ENCODE peak calls at places on chromosome 22, in ten cellular contexts. One of them, this sample, is unnamed.

GRCh38 chr22:23257889-23258825 is 77.8 kb downstream of the BCR start:
- DNase-seq in NCI-H1092 treated with DMSO at 0.1 percent for 48 hours: no peak
- DNase-seq in activated CD4-positive, alpha-beta T cell treated with anti-CD3 and anti-CD28 coated beads for 4 hours: no peak
- DNase-seq in NCI-H774: no peak
- DNase-seq in AML-193: no peak
- DNase-seq in NCI-H460: no peak
- DNase-seq in GM10248: no peak
- DNase-seq in adrenal gland: no peak
- DNase-seq in globus pallidus: no peak
- DNase-seq in T-helper 1 cell: no peak
- DNase-seq in this sample: no peak

GRCh38 chr22:23182289-23183106 is 2.2 kb downstream of the BCR start:
- DNase-seq in T-helper 1 cell: no peak
- DNase-seq in NCI-H460: no peak
- DNase-seq in adrenal gland: peak
- DNase-seq in NCI-H774: no peak
- DNase-seq in AML-193: no peak
- DNase-seq in NCI-H1092 treated with DMSO at 0.1 percent for 48 hours: peak
- DNase-seq in activated CD4-positive, alpha-beta T cell treated with anti-CD3 and anti-CD28 coated beads for 4 hours: peak
- DNase-seq in GM10248: no peak
- DNase-seq in globus pallidus: no peak
- DNase-seq in this sample: no peak

GRCh38 chr22:38311331-38311635 is 6.0 kb downstream of the CSNK1E start:
- DNase-seq in adrenal gland: no peak
- DNase-seq in NCI-H1092 treated with DMSO at 0.1 percent for 48 hours: no peak
- DNase-seq in T-helper 1 cell: no peak
- DNase-seq in AML-193: no peak
- DNase-seq in globus pallidus: no peak
- DNase-seq in NCI-H774: no peak
- DNase-seq in GM10248: no peak
- DNase-seq in NCI-H460: no peak
- DNase-seq in activated CD4-positive, alpha-beta T cell treated with anti-CD3 and anti-CD28 coated beads for 4 hours: no peak
- DNase-seq in this sample: no peak

GRCh38 chr22:43230571-43230970 is 43.6 kb upstream of the TTLL12 start:
- DNase-seq in activated CD4-positive, alpha-beta T cell treated with anti-CD3 and anti-CD28 coated beads for 4 hours: no peak
- DNase-seq in NCI-H774: no peak
- DNase-seq in GM10248: no peak
- DNase-seq in NCI-H1092 treated with DMSO at 0.1 percent for 48 hours: no peak
- DNase-seq in AML-193: no peak
- DNase-seq in globus pallidus: no peak
- DNase-seq in adrenal gland: no peak
- DNase-seq in T-helper 1 cell: no peak
- DNase-seq in NCI-H460: no peak
- DNase-seq in this sample: no peak

GRCh38 chr22:19734837-19735382 is 11.6 kb downstream of the GP1BB start:
- DNase-seq in AML-193: no peak
- DNase-seq in adrenal gland: no peak
- DNase-seq in NCI-H1092 treated with DMSO at 0.1 percent for 48 hours: no peak
- DNase-seq in GM10248: no peak
- DNase-seq in globus pallidus: no peak
- DNase-seq in NCI-H774: no peak
- DNase-seq in NCI-H460: no peak
- DNase-seq in activated CD4-positive, alpha-beta T cell treated with anti-CD3 and anti-CD28 coated beads for 4 hours: no peak
- DNase-seq in T-helper 1 cell: no peak
- DNase-seq in this sample: no peak

GRCh38 chr22:28826921-28827320 is 26.6 kb upstream of the XBP1 start:
- DNase-seq in NCI-H460: no peak
- DNase-seq in adrenal gland: no peak
- DNase-seq in NCI-H1092 treated with DMSO at 0.1 percent for 48 hours: no peak
- DNase-seq in NCI-H774: no peak
- DNase-seq in globus pallidus: no peak
- DNase-seq in activated CD4-positive, alpha-beta T cell treated with anti-CD3 and anti-CD28 coated beads for 4 hours: no peak
- DNase-seq in GM10248: no peak
- DNase-seq in T-helper 1 cell: no peak
- DNase-seq in AML-193: peak
- DNase-seq in this sample: no peak

GRCh38 chr22:25966448-25966913 is 202.8 kb upstream of the SEZ6L start:
- DNase-seq in AML-193: no peak
- DNase-seq in activated CD4-positive, alpha-beta T cell treated with anti-CD3 and anti-CD28 coated beads for 4 hours: no peak
- DNase-seq in T-helper 1 cell: no peak
- DNase-seq in adrenal gland: no peak
- DNase-seq in NCI-H1092 treated with DMSO at 0.1 percent for 48 hours: peak
- DNase-seq in GM10248: no peak
- DNase-seq in NCI-H460: no peak
- DNase-seq in NCI-H774: no peak
- DNase-seq in globus pallidus: no peak
- DNase-seq in this sample: no peak

GRCh38 chr22:38706101-38706884 is 549 bp downstream of the GTPBP1 start:
- DNase-seq in adrenal gland: peak
- DNase-seq in NCI-H774: no peak
- DNase-seq in NCI-H1092 treated with DMSO at 0.1 percent for 48 hours: peak
- DNase-seq in AML-193: no peak
- DNase-seq in T-helper 1 cell: no peak
- DNase-seq in GM10248: no peak
- DNase-seq in activated CD4-positive, alpha-beta T cell treated with anti-CD3 and anti-CD28 coated beads for 4 hours: peak
- DNase-seq in NCI-H460: no peak
- DNase-seq in globus pallidus: no peak
- DNase-seq in this sample: peak

GRCh38 chr22:36224245-36224644 is 15.1 kb downstream of the APOL2 start:
- DNase-seq in globus pallidus: no peak
- DNase-seq in NCI-H774: no peak
- DNase-seq in T-helper 1 cell: no peak
- DNase-seq in GM10248: no peak
- DNase-seq in NCI-H1092 treated with DMSO at 0.1 percent for 48 hours: no peak
- DNase-seq in AML-193: no peak
- DNase-seq in adrenal gland: no peak
- DNase-seq in NCI-H460: no peak
- DNase-seq in activated CD4-positive, alpha-beta T cell treated with anti-CD3 and anti-CD28 coated beads for 4 hours: no peak
- DNase-seq in this sample: no peak

GRCh38 chr22:20583471-20583922 is 76.1 kb downstream of the MED15 start:
- DNase-seq in AML-193: peak
- DNase-seq in GM10248: no peak
- DNase-seq in activated CD4-positive, alpha-beta T cell treated with anti-CD3 and anti-CD28 coated beads for 4 hours: no peak
- DNase-seq in T-helper 1 cell: no peak
- DNase-seq in globus pallidus: peak
- DNase-seq in NCI-H1092 treated with DMSO at 0.1 percent for 48 hours: no peak
- DNase-seq in NCI-H774: no peak
- DNase-seq in adrenal gland: peak
- DNase-seq in NCI-H460: no peak
- DNase-seq in this sample: no peak

GRCh38 chr22:46964773-46965550 is 202.5 kb downstream of the TBC1D22A start:
- DNase-seq in activated CD4-positive, alpha-beta T cell treated with anti-CD3 and anti-CD28 coated beads for 4 hours: no peak
- DNase-seq in GM10248: no peak
- DNase-seq in NCI-H774: no peak
- DNase-seq in adrenal gland: no peak
- DNase-seq in T-helper 1 cell: no peak
- DNase-seq in NCI-H1092 treated with DMSO at 0.1 percent for 48 hours: no peak
- DNase-seq in NCI-H460: no peak
- DNase-seq in globus pallidus: no peak
- DNase-seq in AML-193: no peak
- DNase-seq in this sample: no peak

GRCh38 chr22:44342347-44342956 is 29.7 kb upstream of the SHISAL1 start:
- DNase-seq in T-helper 1 cell: no peak
- DNase-seq in NCI-H460: no peak
- DNase-seq in NCI-H1092 treated with DMSO at 0.1 percent for 48 hours: no peak
- DNase-seq in globus pallidus: no peak
- DNase-seq in adrenal gland: no peak
- DNase-seq in GM10248: no peak
- DNase-seq in AML-193: no peak
- DNase-seq in activated CD4-positive, alpha-beta T cell treated with anti-CD3 and anti-CD28 coated beads for 4 hours: no peak
- DNase-seq in NCI-H774: no peak
- DNase-seq in this sample: no peak

GRCh38 chr22:33605686-33606085 is 314.6 kb downstream of the LARGE1 start:
- DNase-seq in AML-193: no peak
- DNase-seq in NCI-H774: no peak
- DNase-seq in NCI-H460: no peak
- DNase-seq in adrenal gland: no peak
- DNase-seq in activated CD4-positive, alpha-beta T cell treated with anti-CD3 and anti-CD28 coated beads for 4 hours: no peak
- DNase-seq in T-helper 1 cell: no peak
- DNase-seq in GM10248: no peak
- DNase-seq in globus pallidus: no peak
- DNase-seq in NCI-H1092 treated with DMSO at 0.1 percent for 48 hours: no peak
- DNase-seq in this sample: no peak

GRCh38 chr22:36194971-36195370 is 6.6 kb downstream of the APOL4 start:
- DNase-seq in adrenal gland: peak
- DNase-seq in AML-193: peak
- DNase-seq in T-helper 1 cell: no peak
- DNase-seq in GM10248: peak
- DNase-seq in NCI-H1092 treated with DMSO at 0.1 percent for 48 hours: peak
- DNase-seq in NCI-H460: peak
- DNase-seq in globus pallidus: peak
- DNase-seq in NCI-H774: no peak
- DNase-seq in activated CD4-positive, alpha-beta T cell treated with anti-CD3 and anti-CD28 coated beads for 4 hours: peak
- DNase-seq in this sample: peak

GRCh38 chr22:46710842-46711241 is 27.2 kb downstream of the CERK start:
- DNase-seq in NCI-H774: no peak
- DNase-seq in AML-193: no peak
- DNase-seq in T-helper 1 cell: no peak
- DNase-seq in activated CD4-positive, alpha-beta T cell treated with anti-CD3 and anti-CD28 coated beads for 4 hours: no peak
- DNase-seq in NCI-H460: no peak
- DNase-seq in GM10248: no peak
- DNase-seq in adrenal gland: no peak
- DNase-seq in NCI-H1092 treated with DMSO at 0.1 percent for 48 hours: no peak
- DNase-seq in globus pallidus: no peak
- DNase-seq in this sample: no peak

GRCh38 chr22:22810018-22810427 is 77.6 kb upstream of the IGLL5 start:
- DNase-seq in GM10248: peak
- DNase-seq in NCI-H460: no peak
- DNase-seq in globus pallidus: peak
- DNase-seq in NCI-H774: peak
- DNase-seq in T-helper 1 cell: peak
- DNase-seq in adrenal gland: peak
- DNase-seq in activated CD4-positive, alpha-beta T cell treated with anti-CD3 and anti-CD28 coated beads for 4 hours: peak
- DNase-seq in NCI-H1092 treated with DMSO at 0.1 percent for 48 hours: no peak
- DNase-seq in AML-193: no peak
- DNase-seq in this sample: peak

GRCh38 chr22:48724899-48725298 is 1102.8 kb downstream of the BRD1 start:
- DNase-seq in AML-193: no peak
- DNase-seq in activated CD4-positive, alpha-beta T cell treated with anti-CD3 and anti-CD28 coated beads for 4 hours: no peak
- DNase-seq in globus pallidus: no peak
- DNase-seq in NCI-H1092 treated with DMSO at 0.1 percent for 48 hours: no peak
- DNase-seq in adrenal gland: no peak
- DNase-seq in NCI-H460: no peak
- DNase-seq in GM10248: no peak
- DNase-seq in T-helper 1 cell: no peak
- DNase-seq in NCI-H774: no peak
- DNase-seq in this sample: no peak